ENCODE peak calls at places on chromosomes 5 and 9, in six cellular contexts. J is A172, V is endodermal cell, U is foreskin fibroblast, N is omental fat pad, E is mucosa of gallbladder. H is an unnamed sample.
A peak's percentile ranks its signal among the peaks of the same experiment; 100 is the strongest.

GRCh38 chr9:89592963-89593775 is 11.6 kb upstream of the GADD45G start:
- DNase-seq in E (no peak), V (peak; percentile 93), N (no peak), J (peak; percentile 50), U (no peak), H (no peak)

GRCh38 chr5:73189816-73190451 is 16.9 kb downstream of the TMEM174 start:
- DNase-seq in N (no peak), E (no peak), J (peak; percentile 70), U (peak; percentile 50), V (peak; percentile 70), H (no peak)

GRCh38 chr5:134637106-134637721 is 4.6 kb upstream of the SAR1B start:
- DNase-seq in U (no peak), J (no peak), E (peak; percentile 31), N (no peak), V (peak; percentile 13), H (no peak)

GRCh38 chr5:133196441-133197085 is 144.8 kb downstream of the HSPA4 start:
- DNase-seq in U (no peak), V (peak; percentile 74), N (no peak), J (no peak), E (no peak), H (no peak)

GRCh38 chr5:30069441-30070263 is 1123.8 kb upstream of the CDH6 start:
- DNase-seq in N (no peak), V (no peak), U (no peak), J (no peak), E (no peak), H (no peak)

GRCh38 chr5:74382864-74383618 is 257.5 kb downstream of the ENC1 start:
- DNase-seq in V (no peak), J (peak; percentile 74), N (no peak), E (no peak), U (no peak), H (no peak)

GRCh38 chr9:36731576-36731975 is 158.9 kb downstream of the MELK start:
- DNase-seq in N (no peak), V (no peak), E (no peak), U (no peak), J (no peak), H (no peak)

GRCh38 chr5:8843766-8844165 is 702.1 kb downstream of the SEMA5A start:
- DNase-seq in E (peak; percentile 48), U (peak; percentile 96), J (peak; percentile 21), N (no peak), V (no peak), H (no peak)

GRCh38 chr9:88046542-88046941 is 72.2 kb upstream of the CDK20 start:
- DNase-seq in J (no peak), U (no peak), N (no peak), E (no peak), V (no peak), H (no peak)

GRCh38 chr5:1116109-1116735 is 4.4 kb upstream of the SLC12A7 start:
- DNase-seq in V (no peak), N (no peak), J (no peak), E (no peak), U (no peak), H (no peak)

GRCh38 chr9:113591899-113592625 is 128.5 kb downstream of the RGS3 start:
- DNase-seq in J (no peak), N (no peak), U (no peak), V (no peak), E (no peak), H (no peak)

GRCh38 chr5:97182571-97183099 is 412 bp downstream of the RIOK2 start:
- DNase-seq in U (no peak), V (no peak), J (peak; percentile 9), N (no peak), E (no peak), H (no peak)

GRCh38 chr5:96157841-96158291 is 196.2 kb upstream of the ELL2 start:
- DNase-seq in N (no peak), E (no peak), V (no peak), J (no peak), U (no peak), H (no peak)

GRCh38 chr5:151153766-151154272 is 3.8 kb downstream of the ANXA6 start:
- DNase-seq in V (no peak), U (no peak), J (no peak), E (no peak), N (no peak), H (no peak)

GRCh38 chr5:146006470-146006869 is 70.1 kb downstream of the SH3RF2 start:
- DNase-seq in J (no peak), N (no peak), V (no peak), U (no peak), E (no peak), H (no peak)

GRCh38 chr5:86596476-86596875 is 21.3 kb upstream of the COX7C start:
- DNase-seq in J (no peak), E (peak; percentile 78), V (no peak), N (no peak), U (no peak), H (no peak)

GRCh38 chr5:171999100-171999499 is 7.3 kb downstream of the FBXW11 start:
- DNase-seq in J (no peak), E (no peak), U (no peak), N (no peak), V (no peak), H (no peak)

GRCh38 chr5:66828551-66829421 is 232.6 kb downstream of the MAST4 start:
- DNase-seq in U (peak; percentile 57), J (peak; percentile 29), N (peak; percentile 54), E (peak; percentile 70), V (peak; percentile 89), H (peak; percentile 69)

GRCh38 chr5:6480133-6481051 is 31.7 kb downstream of the UBE2QL1 start:
- DNase-seq in E (no peak), N (no peak), U (no peak), J (no peak), V (peak; percentile 63), H (no peak)

GRCh38 chr5:59766394-59766793 is 127.1 kb downstream of the PDE4D start:
- DNase-seq in V (no peak), J (no peak), N (no peak), E (peak; percentile 50), U (no peak), H (peak; percentile 15)

GRCh38 chr5:14036514-14036913 is 92.0 kb upstream of the DNAH5 start:
- DNase-seq in E (no peak), U (no peak), N (no peak), V (peak; percentile 70), J (peak; percentile 93), H (no peak)

GRCh38 chr5:150614651-150615040 is 25.8 kb upstream of the SYNPO start:
- DNase-seq in V (no peak), J (no peak), N (no peak), U (no peak), E (no peak), H (no peak)

GRCh38 chr5:31213676-31214638 is 20.5 kb downstream of the CDH6 start:
- DNase-seq in J (no peak), N (no peak), V (no peak), U (no peak), E (no peak), H (no peak)

GRCh38 chr5:12480487-12480886 is 576.2 kb upstream of the CTNND2 start:
- DNase-seq in U (no peak), V (no peak), J (no peak), N (no peak), E (no peak), H (no peak)

GRCh38 chr5:72171667-72172066 is 64.4 kb downstream of the MAP1B start:
- DNase-seq in E (no peak), J (no peak), V (no peak), U (no peak), N (no peak), H (no peak)

GRCh38 chr9:34218452-34218851 is 39.6 kb downstream of the UBAP1 start:
- DNase-seq in J (no peak), V (no peak), E (no peak), U (no peak), N (no peak), H (no peak)

GRCh38 chr5:38060354-38060753 is 198.0 kb upstream of the EGFLAM start:
- DNase-seq in U (peak; percentile 23), V (no peak), N (no peak), J (peak; percentile 65), E (no peak), H (no peak)